ENCODE peak calls at places on chromosomes 5 and 9, in six cellular contexts. M, A, C, B, H and T are unnamed samples.
A peak's percentile ranks its signal among the peaks of the same experiment; 100 is the strongest.

GRCh38 chr9:135522931-135523330 is 1.7 kb downstream of the LCN1 start:
- DNase-seq in M (no peak), A (no peak), C (no peak), B (no peak), H (no peak), T (no peak)

GRCh38 chr9:3099601-3100000 is 255.7 kb upstream of the PUM3 start:
- DNase-seq in M (no peak), A (no peak), C (no peak), B (no peak), H (no peak), T (no peak)

GRCh38 chr5:21807953-21808352 is 1045.2 kb downstream of the CDH12 start:
- DNase-seq in M (no peak), A (no peak), C (no peak), B (peak; percentile 72), H (no peak), T (no peak)

GRCh38 chr5:38433160-38433861 is 123.1 kb downstream of the LIFR start:
- DNase-seq in M (peak; percentile 68), A (peak; percentile 90), C (no peak), B (no peak), H (no peak), T (no peak)

GRCh38 chr9:104258289-104259045 is 164.4 kb downstream of the SMC2 start:
- DNase-seq in M (no peak), A (no peak), C (no peak), B (no peak), H (peak; percentile 38), T (no peak)

GRCh38 chr5:169116961-169117461 is 183.9 kb downstream of the SLIT3 start:
- DNase-seq in M (no peak), A (peak; percentile 14), C (no peak), B (no peak), H (peak; percentile 87), T (no peak)

GRCh38 chr5:71932649-71933338 is 174.5 kb upstream of the MAP1B start:
- DNase-seq in M (peak; percentile 29), A (peak; percentile 92), C (peak; percentile 70), B (peak; percentile 99), H (peak; percentile 79), T (no peak)

GRCh38 chr9:124684140-124684539 is 87.0 kb downstream of the NR6A1 start:
- DNase-seq in M (no peak), A (no peak), C (no peak), B (no peak), H (no peak), T (no peak)

GRCh38 chr5:106956901-106957300 is 713.8 kb downstream of the EFNA5 start:
- DNase-seq in M (no peak), A (no peak), C (no peak), B (no peak), H (no peak), T (no peak)

GRCh38 chr5:126519637-126520592 is 75.1 kb downstream of the ALDH7A1 start:
- DNase-seq in M (peak; percentile 33), A (no peak), C (peak; percentile 28), B (no peak), H (no peak), T (no peak)

GRCh38 chr5:84623034-84623433 is 238.4 kb upstream of the EDIL3 start:
- DNase-seq in M (no peak), A (no peak), C (no peak), B (no peak), H (no peak), T (no peak)

GRCh38 chr5:95102080-95102479 is 182.8 kb downstream of the MCTP1 start:
- DNase-seq in M (no peak), A (no peak), C (no peak), B (no peak), H (no peak), T (no peak)

GRCh38 chr9:131739988-131740648 is at the start of gene RAPGEF1:
- DNase-seq in M (peak; percentile 76), A (no peak), C (peak; percentile 71), B (no peak), H (peak; percentile 66), T (peak; percentile 86)

GRCh38 chr9:5453004-5453403 is 2.7 kb downstream of the CD274 start:
- DNase-seq in M (no peak), A (no peak), C (no peak), B (no peak), H (no peak), T (no peak)

GRCh38 chr9:89496645-89497044 is 1.3 kb downstream of the SEMA4D start:
- DNase-seq in M (no peak), A (no peak), C (no peak), B (no peak), H (no peak), T (no peak)

GRCh38 chr9:71986860-71987259 is 73.6 kb downstream of the C9orf57 start:
- DNase-seq in M (no peak), A (no peak), C (no peak), B (no peak), H (no peak), T (no peak)

GRCh38 chr5:164324239-164324638 is 818.8 kb downstream of the MAT2B start:
- DNase-seq in M (no peak), A (no peak), C (no peak), B (no peak), H (no peak), T (no peak)

GRCh38 chr9:16526380-16526779 is 344.1 kb downstream of the BNC2 start:
- DNase-seq in M (no peak), A (peak; percentile 94), C (no peak), B (no peak), H (no peak), T (no peak)

GRCh38 chr9:83432104-83432627 is 106.0 kb downstream of the FRMD3 start:
- DNase-seq in M (peak; percentile 82), A (peak; percentile 60), C (peak; percentile 86), B (peak; percentile 95), H (peak; percentile 65), T (peak; percentile 83)

GRCh38 chr5:36744678-36745659 is 131.6 kb upstream of the NIPBL start:
- DNase-seq in M (peak; percentile 58), A (peak; percentile 68), C (peak; percentile 93), B (peak; percentile 93), H (peak; percentile 96), T (peak; percentile 88)

GRCh38 chr5:61450170-61450815 is 118.2 kb downstream of the ZSWIM6 start:
- DNase-seq in M (no peak), A (peak; percentile 88), C (peak; percentile 32), B (peak; percentile 56), H (no peak), T (no peak)

DNA sequence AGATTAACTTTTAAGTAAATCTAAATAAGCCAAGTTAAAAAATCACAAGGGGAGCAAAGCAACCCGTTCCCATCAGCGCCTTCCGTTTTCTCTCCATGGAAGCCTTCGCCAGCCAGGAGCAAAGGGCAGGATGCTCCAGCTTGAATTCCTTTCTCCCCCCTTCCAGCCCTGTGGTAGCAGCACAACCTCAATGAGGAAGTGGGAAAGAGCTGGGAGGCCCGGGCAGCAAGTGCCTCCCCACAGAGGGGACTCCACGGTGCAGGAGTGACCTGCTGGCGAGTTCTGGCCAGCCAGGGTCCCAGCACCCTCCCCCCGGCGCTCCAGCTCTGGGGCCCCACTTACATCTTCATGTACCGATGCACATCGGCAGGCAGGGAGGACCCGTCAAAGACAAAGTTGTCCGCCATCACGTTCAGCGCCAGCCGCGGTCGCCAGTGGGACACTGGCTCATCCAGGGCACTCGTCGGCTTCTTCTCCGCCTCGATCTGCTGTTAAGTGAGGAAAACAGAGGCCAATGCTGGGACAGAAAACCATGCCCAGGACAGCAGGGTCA is 6.3 kb downstream of the CLPTM1L start:
- DNase-seq in M (no peak), A (no peak), C (no peak), B (no peak), H (no peak), T (no peak)
- H3K4me1 ChIP-seq in M (peaks cover 5% of the 10 kb centered on the region), A (no peaks in the 10 kb centered on the region), C (peaks cover 2% of the 10 kb centered on the region), B (peaks cover 6% of the 10 kb centered on the region), H (no peaks in the 10 kb centered on the region), T (peaks cover 17% of the 10 kb centered on the region)

GRCh38 chr5:157949520-157949919 is 90.6 kb upstream of the CLINT1 start:
- DNase-seq in M (no peak), A (no peak), C (no peak), B (no peak), H (no peak), T (no peak)
- H3K27ac ChIP-seq in M (no peak overlapping the region), A (no peak overlapping the region), C (no peak overlapping the region), B (no peak overlapping the region), H (no peak overlapping the region), T (no peak overlapping the region)

DNA sequence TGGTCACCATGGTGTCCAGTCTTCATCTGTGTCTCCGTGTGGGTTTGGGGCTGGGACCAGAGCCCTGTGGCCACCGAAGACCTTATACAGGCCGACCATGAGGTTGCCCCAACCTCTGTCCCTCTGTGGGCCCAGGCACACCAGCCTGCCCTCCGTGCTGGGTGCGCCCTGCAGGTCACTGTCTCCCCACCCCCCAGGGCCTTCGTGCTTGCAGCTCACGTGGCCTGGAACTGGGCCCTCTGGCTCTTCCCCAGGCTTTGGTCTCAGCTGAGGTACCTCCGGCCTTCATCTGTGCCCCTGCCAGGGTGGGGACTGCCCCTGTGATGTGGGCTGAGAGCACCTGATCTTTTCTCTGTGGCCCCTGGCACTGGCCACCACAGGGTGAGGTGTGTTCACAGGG is 92.1 kb downstream of the RXRA start:
- DNase-seq in M (peak; percentile 64), A (no peak), C (no peak), B (no peak), H (no peak), T (no peak)
- H3K4me1 ChIP-seq in M (peaks cover 88% of the 10 kb centered on the region), A (peaks cover 15% of the 10 kb centered on the region), C (peaks cover 6% of the 10 kb centered on the region), B (peaks cover 4% of the 10 kb centered on the region), H (no peaks in the 10 kb centered on the region), T (peaks cover 26% of the 10 kb centered on the region)

DNA sequence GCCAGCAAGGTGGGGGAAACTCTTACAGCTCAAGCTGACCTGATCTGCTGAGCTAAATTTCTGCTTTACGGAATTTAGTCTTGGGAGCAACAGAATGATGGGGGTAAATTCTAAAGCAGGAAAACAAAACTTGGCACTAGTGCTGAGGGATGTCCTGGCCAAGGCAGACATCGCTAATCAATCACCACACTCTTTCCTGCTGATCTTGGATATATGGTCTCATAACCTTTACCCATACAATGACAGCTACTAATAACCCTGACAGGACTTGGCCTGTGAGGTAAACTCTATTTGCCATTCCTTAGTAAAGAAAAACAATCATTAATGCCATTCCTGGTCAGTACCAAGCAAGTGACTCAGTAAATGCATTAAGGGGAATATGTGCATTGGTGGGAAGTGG is 51.5 kb downstream of the PPARGC1B start:
- DNase-seq in M (no peak), A (peak; percentile 20), C (no peak), B (no peak), H (no peak), T (no peak)
- H3K27ac ChIP-seq in M (peak overlapping the region; percentile 88), A (no peak overlapping the region), C (peak overlapping the region; percentile 87), B (peak overlapping the region; percentile 75), H (no peak overlapping the region), T (no peak overlapping the region)